ENCODE peak calls at places on chromosomes 5 and 9, in four cellular contexts. I is foreskin melanocyte, Y is T-helper 1 cell, B is RPMI7951. K is an unnamed sample.

GRCh38 chr9:120625222-120625621 is 45.3 kb upstream of the CDK5RAP2 start:
- DNase-seq in I (no peak), Y (no peak), B (peak; percentile 31), K (peak; percentile 8)

GRCh38 chr9:87178353-87178752 is 231.0 kb upstream of the GAS1 start:
- DNase-seq in I (no peak), Y (no peak), B (no peak), K (no peak)

GRCh38 chr9:137630684-137631083 is 11.9 kb downstream of the EHMT1 start:
- DNase-seq in I (no peak), Y (no peak), B (no peak), K (no peak)

GRCh38 chr9:90841615-90842014 is 40.0 kb downstream of the SYK start:
- DNase-seq in I (no peak), Y (no peak), B (no peak), K (no peak)

GRCh38 chr9:104775574-104775936 is 11.6 kb downstream of the NIPSNAP3B start:
- DNase-seq in I (no peak), Y (no peak), B (no peak), K (no peak)

GRCh38 chr9:137575725-137576411 is 2.9 kb downstream of the DPH7 start:
- DNase-seq in I (no peak), Y (no peak), B (no peak), K (no peak)

GRCh38 chr9:125878241-125878640 is 131.1 kb downstream of the PBX3 start:
- DNase-seq in I (no peak), Y (no peak), B (peak; percentile 59), K (no peak)

GRCh38 chr9:35813434-35814105 is 1.3 kb downstream of the HINT2 start:
- DNase-seq in I (no peak), Y (no peak), B (peak; percentile 40), K (no peak)

GRCh38 chr5:151449288-151449687 is 1.9 kb downstream of the SLC36A1 start:
- DNase-seq in I (no peak), Y (no peak), B (no peak), K (no peak)

GRCh38 chr9:15293727-15294405 is 13.2 kb downstream of the TTC39B start:
- DNase-seq in I (no peak), Y (peak; percentile 38), B (no peak), K (no peak)

GRCh38 chr5:175344331-175345200 is 99.4 kb downstream of the DRD1 start:
- DNase-seq in I (no peak), Y (no peak), B (peak; percentile 87), K (peak; percentile 30)

GRCh38 chr9:19378154-19378553 is 1.9 kb downstream of the RPS6 start:
- DNase-seq in I (no peak), Y (no peak), B (no peak), K (no peak)

GRCh38 chr5:176360894-176361436 is 599 bp downstream of the KIAA1191 start:
- DNase-seq in I (peak; percentile 4), Y (no peak), B (no peak), K (no peak)

GRCh38 chr5:108720416-108720815 is 27.3 kb upstream of the FER start:
- DNase-seq in I (no peak), Y (peak; percentile 14), B (no peak), K (no peak)

GRCh38 chr9:96686638-96687335 is 31.7 kb upstream of the PRXL2C start:
- DNase-seq in I (peak; percentile 57), Y (peak; percentile 75), B (peak; percentile 85), K (no peak)

GRCh38 chr9:32832354-32832753 is 49.0 kb downstream of the TMEM215 start:
- DNase-seq in I (no peak), Y (no peak), B (no peak), K (no peak)

GRCh38 chr5:50727149-50727496 is 60.7 kb downstream of the PARP8 start:
- DNase-seq in I (no peak), Y (peak; percentile 16), B (peak; percentile 78), K (no peak)

GRCh38 chr9:96655198-96655851 is at the start of gene PRXL2C:
- DNase-seq in I (peak; percentile 24), Y (peak; percentile 80), B (peak; percentile 81), K (no peak)

GRCh38 chr5:1805326-1805725 is 4.1 kb downstream of the NDUFS6 start:
- DNase-seq in I (no peak), Y (no peak), B (no peak), K (no peak)

GRCh38 chr9:115981011-115981410 is 172.6 kb upstream of the PAPPA start:
- DNase-seq in I (no peak), Y (no peak), B (no peak), K (no peak)

GRCh38 chr5:75513841-75514240 is 2.1 kb downstream of the POLK start:
- DNase-seq in I (no peak), Y (no peak), B (no peak), K (no peak)

GRCh38 chr5:140338336-140338735 is 8.1 kb downstream of the HBEGF start:
- DNase-seq in I (no peak), Y (no peak), B (no peak), K (no peak)

GRCh38 chr5:139708877-139709586 is 60.9 kb downstream of the CXXC5 start:
- DNase-seq in I (no peak), Y (no peak), B (peak; percentile 78), K (no peak)

GRCh38 chr5:143052967-143053682 is 282.9 kb downstream of the ARHGAP26 start:
- DNase-seq in I (no peak), Y (no peak), B (no peak), K (no peak)

GRCh38 chr9:136692190-136693134 is 5.2 kb upstream of the AGPAT2 start:
- DNase-seq in I (no peak), Y (no peak), B (no peak), K (no peak)

GRCh38 chr9:110179734-110180133 is 28.2 kb downstream of the C9orf152 start:
- DNase-seq in I (no peak), Y (no peak), B (peak; percentile 48), K (peak; percentile 22)

GRCh38 chr9:137365056-137365455 is 57.9 kb downstream of the EXD3 start:
- DNase-seq in I (no peak), Y (no peak), B (no peak), K (no peak)

GRCh38 chr5:40227366-40227765 is 452.3 kb upstream of the PTGER4 start:
- DNase-seq in I (no peak), Y (no peak), B (no peak), K (no peak)

GRCh38 chr5:58545912-58546311 is 37.0 kb upstream of the RAB3C start:
- DNase-seq in I (no peak), Y (peak; percentile 1), B (peak; percentile 4), K (no peak)

GRCh38 chr5:179819296-179820126 is 1.2 kb upstream of the SQSTM1 start:
- DNase-seq in I (peak; percentile 69), Y (peak; percentile 41), B (peak; percentile 82), K (no peak)

GRCh38 chr5:43839218-43839617 is 236.2 kb downstream of the NNT start:
- DNase-seq in I (no peak), Y (no peak), B (peak; percentile 2), K (peak; percentile 91)

GRCh38 chr5:124683917-124684555 is 62.4 kb downstream of the ZNF608 start:
- DNase-seq in I (no peak), Y (no peak), B (no peak), K (no peak)

GRCh38 chr5:149264432-149265069 is 7.1 kb upstream of the AFAP1L1 start:
- DNase-seq in I (no peak), Y (peak; percentile 29), B (no peak), K (no peak)

GRCh38 chr9:135070198-135070951 is 17.1 kb upstream of the OLFM1 start:
- DNase-seq in I (no peak), Y (no peak), B (no peak), K (no peak)

GRCh38 chr5:30106596-30106995 is 1086.9 kb upstream of the CDH6 start:
- DNase-seq in I (no peak), Y (no peak), B (no peak), K (no peak)

GRCh38 chr5:78927657-78928282 is 57.3 kb downstream of the ARSB start:
- DNase-seq in I (no peak), Y (no peak), B (peak; percentile 54), K (no peak)

GRCh38 chr5:68240196-68240595 is 24.6 kb downstream of the PIK3R1 start:
- DNase-seq in I (peak; percentile 78), Y (no peak), B (peak; percentile 82), K (no peak)

GRCh38 chr5:21398511-21398910 is 1410.5 kb upstream of the CDH18 start:
- DNase-seq in I (peak; percentile 60), Y (no peak), B (no peak), K (no peak)

GRCh38 chr9:82184524-82184923 is 196.0 kb downstream of the SPATA31D1 start:
- DNase-seq in I (no peak), Y (no peak), B (no peak), K (no peak)